ENCODE peak calls at places on chromosomes 7 and 10, in six cellular contexts. One of them, this sample, is unnamed.

GRCh38 chr10:59807629-59808620 is 54.7 kb upstream of the MRLN start:
- DNase-seq in nephron progenitor cell: no peak
- DNase-seq in GM10248: no peak
- DNase-seq in glomerular endothelial cell: no peak
- DNase-seq in lung: peak; percentile 51
- DNase-seq in stimulated activated CD8-positive, alpha-beta memory T cell treated with anti-CD3 and anti-CD28 coated beads, Interleukin-4, amount 100 ng/mL, for 48 hours: no peak
- DNase-seq in this sample: no peak

GRCh38 chr7:144821069-144821468 is 14.8 kb downstream of the TPK1 start:
- DNase-seq in nephron progenitor cell: no peak
- DNase-seq in GM10248: peak; percentile 30
- DNase-seq in glomerular endothelial cell: no peak
- DNase-seq in lung: no peak
- DNase-seq in stimulated activated CD8-positive, alpha-beta memory T cell treated with anti-CD3 and anti-CD28 coated beads, Interleukin-4, amount 100 ng/mL, for 48 hours: no peak
- DNase-seq in this sample: no peak

GRCh38 chr7:70498633-70499032 is 633.3 kb upstream of the GALNT17 start:
- DNase-seq in nephron progenitor cell: no peak
- DNase-seq in GM10248: no peak
- DNase-seq in glomerular endothelial cell: no peak
- DNase-seq in lung: no peak
- DNase-seq in stimulated activated CD8-positive, alpha-beta memory T cell treated with anti-CD3 and anti-CD28 coated beads, Interleukin-4, amount 100 ng/mL, for 48 hours: no peak
- DNase-seq in this sample: no peak

GRCh38 chr7:73707045-73707631 is 12.3 kb downstream of the STX1A start:
- DNase-seq in nephron progenitor cell: no peak
- DNase-seq in GM10248: no peak
- DNase-seq in glomerular endothelial cell: no peak
- DNase-seq in lung: peak; percentile 60
- DNase-seq in stimulated activated CD8-positive, alpha-beta memory T cell treated with anti-CD3 and anti-CD28 coated beads, Interleukin-4, amount 100 ng/mL, for 48 hours: no peak
- DNase-seq in this sample: peak; percentile 50

GRCh38 chr7:158447206-158448171 is 140.1 kb downstream of the PTPRN2 start:
- DNase-seq in nephron progenitor cell: no peak
- DNase-seq in GM10248: no peak
- DNase-seq in glomerular endothelial cell: no peak
- DNase-seq in lung: no peak
- DNase-seq in stimulated activated CD8-positive, alpha-beta memory T cell treated with anti-CD3 and anti-CD28 coated beads, Interleukin-4, amount 100 ng/mL, for 48 hours: no peak
- DNase-seq in this sample: no peak

GRCh38 chr7:105268511-105269392 is 120.0 kb downstream of the SRPK2 start:
- DNase-seq in nephron progenitor cell: no peak
- DNase-seq in GM10248: peak; percentile 51
- DNase-seq in glomerular endothelial cell: no peak
- DNase-seq in lung: no peak
- DNase-seq in stimulated activated CD8-positive, alpha-beta memory T cell treated with anti-CD3 and anti-CD28 coated beads, Interleukin-4, amount 100 ng/mL, for 48 hours: no peak
- DNase-seq in this sample: no peak

GRCh38 chr10:114821293-114821914 is at the start of gene FHIP2A:
- DNase-seq in nephron progenitor cell: peak; percentile 84
- DNase-seq in GM10248: peak; percentile 87
- DNase-seq in glomerular endothelial cell: no peak
- DNase-seq in lung: peak; percentile 78
- DNase-seq in stimulated activated CD8-positive, alpha-beta memory T cell treated with anti-CD3 and anti-CD28 coated beads, Interleukin-4, amount 100 ng/mL, for 48 hours: peak; percentile 87
- DNase-seq in this sample: peak; percentile 81

GRCh38 chr7:19747740-19748339 is 25.6 kb downstream of the TMEM196 start:
- DNase-seq in nephron progenitor cell: peak; percentile 3
- DNase-seq in GM10248: peak; percentile 40
- DNase-seq in glomerular endothelial cell: no peak
- DNase-seq in lung: no peak
- DNase-seq in stimulated activated CD8-positive, alpha-beta memory T cell treated with anti-CD3 and anti-CD28 coated beads, Interleukin-4, amount 100 ng/mL, for 48 hours: no peak
- DNase-seq in this sample: peak; percentile 82

GRCh38 chr10:20598590-20598989 is 298.5 kb downstream of the NEBL start:
- DNase-seq in nephron progenitor cell: no peak
- DNase-seq in GM10248: no peak
- DNase-seq in glomerular endothelial cell: no peak
- DNase-seq in lung: peak; percentile 31
- DNase-seq in stimulated activated CD8-positive, alpha-beta memory T cell treated with anti-CD3 and anti-CD28 coated beads, Interleukin-4, amount 100 ng/mL, for 48 hours: no peak
- DNase-seq in this sample: peak; percentile 17

GRCh38 chr7:114924066-114924712 is 2.3 kb downstream of the MDFIC start:
- DNase-seq in nephron progenitor cell: no peak
- DNase-seq in GM10248: no peak
- DNase-seq in glomerular endothelial cell: no peak
- DNase-seq in lung: no peak
- DNase-seq in stimulated activated CD8-positive, alpha-beta memory T cell treated with anti-CD3 and anti-CD28 coated beads, Interleukin-4, amount 100 ng/mL, for 48 hours: no peak
- DNase-seq in this sample: no peak

GRCh38 chr7:156656598-156656997 is 16.0 kb downstream of the RNF32 start:
- DNase-seq in nephron progenitor cell: no peak
- DNase-seq in GM10248: no peak
- DNase-seq in glomerular endothelial cell: no peak
- DNase-seq in lung: no peak
- DNase-seq in stimulated activated CD8-positive, alpha-beta memory T cell treated with anti-CD3 and anti-CD28 coated beads, Interleukin-4, amount 100 ng/mL, for 48 hours: no peak
- DNase-seq in this sample: no peak

GRCh38 chr10:82980321-82980720 is 1105.3 kb downstream of the NRG3 start:
- DNase-seq in nephron progenitor cell: no peak
- DNase-seq in GM10248: no peak
- DNase-seq in glomerular endothelial cell: no peak
- DNase-seq in lung: no peak
- DNase-seq in stimulated activated CD8-positive, alpha-beta memory T cell treated with anti-CD3 and anti-CD28 coated beads, Interleukin-4, amount 100 ng/mL, for 48 hours: no peak
- DNase-seq in this sample: no peak

GRCh38 chr7:137625197-137625596 is 221.6 kb downstream of the DGKI start:
- DNase-seq in nephron progenitor cell: no peak
- DNase-seq in GM10248: no peak
- DNase-seq in glomerular endothelial cell: no peak
- DNase-seq in lung: no peak
- DNase-seq in stimulated activated CD8-positive, alpha-beta memory T cell treated with anti-CD3 and anti-CD28 coated beads, Interleukin-4, amount 100 ng/mL, for 48 hours: no peak
- DNase-seq in this sample: peak; percentile 42

GRCh38 chr7:7190142-7190541 is 7.8 kb downstream of the C1GALT1 start:
- DNase-seq in nephron progenitor cell: no peak
- DNase-seq in GM10248: no peak
- DNase-seq in glomerular endothelial cell: no peak
- DNase-seq in lung: no peak
- DNase-seq in stimulated activated CD8-positive, alpha-beta memory T cell treated with anti-CD3 and anti-CD28 coated beads, Interleukin-4, amount 100 ng/mL, for 48 hours: no peak
- DNase-seq in this sample: no peak

GRCh38 chr7:30281791-30282190 is 2.6 kb upstream of the ZNRF2 start:
- DNase-seq in nephron progenitor cell: no peak
- DNase-seq in GM10248: no peak
- DNase-seq in glomerular endothelial cell: no peak
- DNase-seq in lung: no peak
- DNase-seq in stimulated activated CD8-positive, alpha-beta memory T cell treated with anti-CD3 and anti-CD28 coated beads, Interleukin-4, amount 100 ng/mL, for 48 hours: no peak
- DNase-seq in this sample: no peak

GRCh38 chr7:38107486-38107893 is 70.6 kb upstream of the STARD3NL start:
- DNase-seq in nephron progenitor cell: peak; percentile 76
- DNase-seq in GM10248: peak; percentile 55
- DNase-seq in glomerular endothelial cell: peak; percentile 33
- DNase-seq in lung: peak; percentile 68
- DNase-seq in stimulated activated CD8-positive, alpha-beta memory T cell treated with anti-CD3 and anti-CD28 coated beads, Interleukin-4, amount 100 ng/mL, for 48 hours: peak; percentile 84
- DNase-seq in this sample: peak; percentile 88

GRCh38 chr10:128096486-128097199 is 29.6 kb downstream of the MKI67 start:
- DNase-seq in nephron progenitor cell: no peak
- DNase-seq in GM10248: no peak
- DNase-seq in glomerular endothelial cell: no peak
- DNase-seq in lung: no peak
- DNase-seq in stimulated activated CD8-positive, alpha-beta memory T cell treated with anti-CD3 and anti-CD28 coated beads, Interleukin-4, amount 100 ng/mL, for 48 hours: no peak
- DNase-seq in this sample: no peak

GRCh38 chr7:99296471-99296870 is 23.8 kb downstream of the MYH16 start:
- DNase-seq in nephron progenitor cell: no peak
- DNase-seq in GM10248: no peak
- DNase-seq in glomerular endothelial cell: no peak
- DNase-seq in lung: no peak
- DNase-seq in stimulated activated CD8-positive, alpha-beta memory T cell treated with anti-CD3 and anti-CD28 coated beads, Interleukin-4, amount 100 ng/mL, for 48 hours: no peak
- DNase-seq in this sample: peak; percentile 53

GRCh38 chr7:158479021-158479679 is 108.5 kb downstream of the PTPRN2 start:
- DNase-seq in nephron progenitor cell: no peak
- DNase-seq in GM10248: no peak
- DNase-seq in glomerular endothelial cell: no peak
- DNase-seq in lung: no peak
- DNase-seq in stimulated activated CD8-positive, alpha-beta memory T cell treated with anti-CD3 and anti-CD28 coated beads, Interleukin-4, amount 100 ng/mL, for 48 hours: no peak
- DNase-seq in this sample: no peak

This sample was measured in GM23338.